ENCODE peak calls at places on chromosomes 4 and X, in seven cellular contexts. B is thyroid gland, C is esophagus squamous epithelium, U is sigmoid colon, H is prostate gland, W is heart left ventricle, N is A549. S is an unnamed sample.

GRCh38 chrX:8731579-8732395 is at the start of gene ANOS1:
- DNase-seq in B (peak), C (no peak), U (peak), H (peak), W (peak), N (no peak), S (peak)

GRCh38 chr4:138097912-138098600 is 144.1 kb downstream of the SLC7A11 start:
- DNase-seq in B (no peak), C (no peak), U (no peak), H (no peak), W (no peak), N (no peak), S (no peak)

GRCh38 chr4:151781026-151781425 is 20.2 kb upstream of the GATB start:
- DNase-seq in B (no peak), C (no peak), U (no peak), H (no peak), W (peak), N (no peak), S (peak)

GRCh38 chrX:103531002-103531401 is 11.7 kb upstream of the RAB40A start:
- DNase-seq in B (no peak), C (no peak), U (no peak), H (no peak), W (no peak), N (no peak), S (no peak)

GRCh38 chr4:8553216-8553615 is 27.0 kb upstream of the GPR78 start:
- DNase-seq in B (no peak), C (no peak), U (no peak), H (no peak), W (no peak), N (no peak), S (no peak)

GRCh38 chr4:11635336-11635735 is 206.6 kb upstream of the HS3ST1 start:
- DNase-seq in B (no peak), C (no peak), U (no peak), H (no peak), W (no peak), N (no peak), S (no peak)

GRCh38 chrX:37860731-37861130 is 13.4 kb upstream of the DYNLT3 start:
- DNase-seq in B (no peak), C (no peak), U (no peak), H (no peak), W (no peak), N (no peak), S (no peak)

GRCh38 chr4:5370286-5370685 is 319.0 kb downstream of the STK32B start:
- DNase-seq in B (no peak), C (no peak), U (no peak), H (no peak), W (no peak), N (peak), S (no peak)

GRCh38 chr4:120056249-120056648 is 10.4 kb downstream of the MAD2L1 start:
- DNase-seq in B (no peak), C (no peak), U (no peak), H (no peak), W (no peak), N (no peak), S (no peak)

GRCh38 chrX:545488-545887 is 85.1 kb upstream of the SHOX start:
- DNase-seq in B (no peak), C (no peak), U (no peak), H (no peak), W (no peak), N (no peak), S (no peak)

GRCh38 chr4:96459105-96459504 is 619.2 kb downstream of the PDHA2 start:
- DNase-seq in B (no peak), C (no peak), U (no peak), H (no peak), W (no peak), N (no peak), S (no peak)

GRCh38 chr4:84342161-84342560 is 156.9 kb downstream of the NKX6-1 start:
- DNase-seq in B (no peak), C (no peak), U (no peak), H (no peak), W (no peak), N (no peak), S (no peak)

GRCh38 chrX:125894947-125895346 is 271.1 kb downstream of the DCAF12L2 start:
- DNase-seq in B (no peak), C (no peak), U (no peak), H (no peak), W (no peak), N (no peak), S (no peak)

GRCh38 chr4:42786350-42787070 is 106.0 kb upstream of the GRXCR1 start:
- DNase-seq in B (peak), C (no peak), U (no peak), H (no peak), W (no peak), N (no peak), S (no peak)
- H3K27ac ChIP-seq in B (peak), C (no peak), U (no peak), H (no peak), W (no peak), N (no peak), S (no peak)

GRCh38 chr4:116668190-116668589 is 417.2 kb downstream of the TRAM1L1 start:
- DNase-seq in B (no peak), C (no peak), U (no peak), H (no peak), W (no peak), N (no peak), S (no peak)
- TF ChIP-seq CTCF in B (no peak), C (no peak), U (no peak), H (no peak), W (no peak), N (no peak), S (no peak)

GRCh38 chr4:3517731-3518510 is 14.3 kb downstream of the LRPAP1 start:
- DNase-seq in B (no peak), C (no peak), U (peak), H (no peak), W (no peak), N (no peak), S (no peak)

GRCh38 chr4:3515646-3516045 is 16.6 kb downstream of the LRPAP1 start:
- DNase-seq in B (no peak), C (no peak), U (no peak), H (no peak), W (no peak), N (no peak), S (no peak)

GRCh38 chr4:3514806-3515421 is 17.3 kb downstream of the LRPAP1 start:
- DNase-seq in B (no peak), C (no peak), U (no peak), H (no peak), W (peak), N (no peak), S (no peak)

GRCh38 chr4:3516836-3517730 is 15.1 kb downstream of the LRPAP1 start:
- DNase-seq in B (no peak), C (no peak), U (no peak), H (no peak), W (no peak), N (no peak), S (no peak)

GRCh38 chr4:3516061-3516835 is 16.0 kb downstream of the LRPAP1 start:
- DNase-seq in B (no peak), C (no peak), U (no peak), H (no peak), W (no peak), N (no peak), S (no peak)
- TF ChIP-seq POLR2A in B (no peak), C (no peak), U (no peak), H (no peak), W (no peak), N (no peak), S (no peak)

GRCh38 chrX:118730500-118731247 is 3.3 kb downstream of the IL13RA1 start:
- DNase-seq in B (no peak), C (no peak), U (no peak), H (no peak), W (no peak), N (no peak), S (no peak)
- H3K27ac ChIP-seq in B (peak), C (peak), U (peak), H (no peak), W (peak), N (peak), S (no peak)

GRCh38 chrX:65652098-65652497 is 15.4 kb upstream of the MSN start:
- DNase-seq in B (no peak), C (no peak), U (no peak), H (no peak), W (no peak), N (no peak), S (no peak)
- TF ChIP-seq CTCF in B (no peak), C (no peak), U (no peak), H (no peak), W (no peak), N (no peak), S (no peak)

GRCh38 chrX:66022742-66023725 is 16.8 kb downstream of the VSIG4 start:
- DNase-seq in B (no peak), C (no peak), U (no peak), H (no peak), W (no peak), N (no peak), S (no peak)

GRCh38 chrX:66019974-66020373 is 19.9 kb downstream of the VSIG4 start:
- DNase-seq in B (no peak), C (no peak), U (no peak), H (no peak), W (no peak), N (no peak), S (no peak)

GRCh38 chrX:66020578-66021406 is 19.1 kb downstream of the VSIG4 start:
- DNase-seq in B (no peak), C (no peak), U (no peak), H (no peak), W (no peak), N (no peak), S (no peak)

GRCh38 chrX:66021758-66022741 is 17.8 kb downstream of the VSIG4 start:
- DNase-seq in B (no peak), C (no peak), U (no peak), H (no peak), W (no peak), N (no peak), S (no peak)

DNA sequence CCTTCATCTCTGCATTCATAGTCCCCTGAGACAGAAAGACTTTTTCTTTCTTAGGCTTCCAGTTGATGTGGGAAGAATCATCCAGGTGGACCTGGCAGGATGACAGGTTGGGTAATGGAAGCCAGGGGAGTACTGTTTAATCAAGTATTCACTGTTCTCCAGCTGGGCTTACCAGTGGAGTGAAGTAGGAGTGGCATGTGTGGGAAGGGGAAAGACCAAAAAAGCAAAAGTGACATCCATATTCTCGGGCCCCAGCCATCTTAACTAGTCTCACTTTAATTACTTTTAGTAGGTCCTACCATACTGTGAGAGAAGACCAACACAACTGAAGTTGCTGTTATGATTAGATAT is 18.5 kb downstream of the VSIG4 start:
- DNase-seq in B (no peak), C (no peak), U (no peak), H (no peak), W (no peak), N (no peak), S (no peak)
- TF ChIP-seq POLR2A in B (no peak), C (no peak), U (no peak), H (no peak), W (no peak), N (no peak), S (no peak)

GRCh38 chrX:45743906-45744625 is 543.4 kb upstream of the DIPK2B start:
- DNase-seq in B (no peak), C (no peak), U (no peak), H (no peak), W (no peak), N (no peak), S (no peak)
- H3K27ac ChIP-seq in B (no peak), C (no peak), U (no peak), H (no peak), W (no peak), N (no peak), S (no peak)

DNA sequence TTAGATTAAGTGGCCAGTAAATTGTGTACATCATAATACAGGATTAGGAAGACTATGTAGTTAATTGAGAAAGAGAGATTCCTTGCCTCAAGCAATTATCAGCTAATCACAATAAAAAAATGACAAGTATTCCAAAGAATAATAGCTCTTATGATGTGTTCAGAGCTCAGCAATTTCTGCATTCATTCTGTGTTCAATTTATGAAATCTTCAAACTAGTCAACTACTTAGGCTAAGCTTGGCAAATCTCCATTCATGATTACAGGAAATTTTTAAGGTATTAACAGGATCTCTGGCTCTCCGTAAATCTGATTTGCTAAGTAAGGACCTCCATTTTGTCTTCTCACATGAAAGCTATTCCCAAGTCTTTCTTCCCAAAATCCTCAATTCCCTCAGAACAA is 256.9 kb upstream of the TEX13A start:
- DNase-seq in B (no peak), C (no peak), U (no peak), H (no peak), W (no peak), N (no peak), S (no peak)
- TF ChIP-seq CTCF in B (no peak), C (no peak), U (no peak), H (no peak), W (no peak), N (no peak), S (no peak)

GRCh38 chr4:109559983-109560686 is at the start of gene MCUB:
- DNase-seq in B (peak), C (peak), U (peak), H (peak), W (peak), N (peak), S (peak)
- TF ChIP-seq POLR2A in B (no peak), C (no peak), U (no peak), H (peak), W (peak), N (peak), S (no peak)

S was measured in testis.